ENCODE peak calls at places on chromosomes 12 and 14, in seven cellular contexts. H is GM10248, P is colonic mucosa, L is glutamatergic neuron, R is right lobe of liver, O is Caco-2, X is IMR-90. S is an unnamed sample.

GRCh38 chr14:22838631-22839041 is 2.3 kb downstream of the MMP14 start:
- DNase-seq in H (no peak), P (no peak), L (no peak), R (peak; percentile 50), O (no peak), X (peak; percentile 66), S (no peak)

GRCh38 chr12:121796855-121797751 is 3.6 kb upstream of the RHOF start:
- DNase-seq in O (peak; percentile 96), H (no peak), R (peak; percentile 99), P (peak; percentile 98), X (peak; percentile 83), L (peak; percentile 80), S (no peak)

GRCh38 chr14:63986789-63987533 is 134.2 kb downstream of the SYNE2 start:
- DNase-seq in X (peak; percentile 78), L (no peak), O (no peak), R (no peak), P (no peak), H (no peak), S (no peak)

GRCh38 chr12:39044754-39045153 is 139.4 kb upstream of the CPNE8 start:
- DNase-seq in O (no peak), H (no peak), X (no peak), R (no peak), P (no peak), L (no peak), S (no peak)

GRCh38 chr12:124098887-124099286 is 125.9 kb downstream of the ZNF664 start:
- DNase-seq in H (no peak), L (no peak), O (no peak), X (no peak), R (no peak), P (no peak), S (no peak)

GRCh38 chr12:57213068-57213715 is 3.4 kb upstream of the NXPH4 start:
- DNase-seq in R (peak; percentile 85), L (peak; percentile 91), P (peak; percentile 88), X (peak; percentile 81), H (peak; percentile 89), O (peak; percentile 90), S (peak; percentile 89)

GRCh38 chr12:62933220-62933870 is 1.6 kb downstream of the PPM1H start:
- DNase-seq in H (no peak), P (peak; percentile 50), O (peak; percentile 74), R (no peak), L (peak; percentile 37), X (no peak), S (no peak)

GRCh38 chr14:44529026-44529425 is 21.9 kb upstream of the FSCB start:
- DNase-seq in X (no peak), H (no peak), L (no peak), P (no peak), O (no peak), R (no peak), S (no peak)

GRCh38 chr14:101064718-101065117 is 161.2 kb upstream of the RTL1 start:
- DNase-seq in H (no peak), P (no peak), L (no peak), O (no peak), R (peak; percentile 18), X (no peak), S (no peak)

GRCh38 chr12:62103736-62104135 is 156.5 kb upstream of the USP15 start:
- DNase-seq in X (no peak), P (no peak), R (no peak), H (no peak), L (no peak), O (no peak), S (no peak)

GRCh38 chr14:91352101-91352500 is 65.5 kb downstream of the CCDC88C start:
- DNase-seq in L (no peak), O (no peak), X (no peak), P (no peak), H (no peak), R (no peak), S (no peak)

GRCh38 chr12:121513464-121514183 is 67.2 kb downstream of the KDM2B start:
- DNase-seq in R (peak; percentile 95), O (peak; percentile 82), H (peak; percentile 88), P (peak; percentile 65), X (no peak), L (peak; percentile 23), S (peak; percentile 39)

GRCh38 chr12:102548543-102548942 is 68.2 kb upstream of the IGF1 start:
- DNase-seq in P (no peak), H (no peak), O (no peak), X (no peak), R (peak; percentile 60), L (no peak), S (no peak)

GRCh38 chr14:71552809-71553208 is 379.4 kb upstream of the RGS6 start:
- DNase-seq in O (no peak), H (no peak), P (no peak), R (no peak), X (no peak), L (no peak), S (no peak)
- TF ChIP-seq CTCF in O (no peak), H (no peak), P (no peak), R (no peak), X (no peak), L (no peak), S (no peak)

DNA sequence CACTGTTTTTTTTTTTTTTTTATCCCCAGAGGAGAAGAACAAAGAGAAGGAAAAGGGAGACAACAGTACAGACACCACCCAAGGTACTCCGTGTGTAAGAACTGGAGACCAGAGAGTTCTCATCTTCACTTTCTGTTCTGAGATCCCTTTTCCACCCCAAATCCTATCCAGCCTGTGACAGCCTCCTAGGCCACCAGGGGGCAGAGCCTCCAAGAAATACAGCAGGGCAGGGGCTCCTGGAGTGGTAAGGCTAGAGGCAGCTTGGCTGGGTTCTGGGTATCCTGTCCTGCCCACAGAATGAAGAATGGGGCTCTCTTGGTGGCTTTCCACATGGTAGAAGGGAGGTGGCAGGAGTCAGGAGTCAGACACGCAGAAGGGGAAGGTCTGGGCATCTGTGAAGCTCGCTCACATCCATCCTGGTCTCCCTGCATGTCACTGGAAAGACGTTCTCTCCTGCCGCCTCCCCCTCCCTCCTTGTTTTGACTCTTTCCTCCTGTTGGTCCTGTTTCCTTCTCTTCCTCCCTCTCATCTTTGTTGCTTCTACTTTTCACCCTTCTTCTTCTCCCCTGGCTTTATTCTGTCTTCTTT is 12.0 kb downstream of the CLSTN3 start:
- DNase-seq in X (peak; percentile 39), H (peak; percentile 50), R (no peak), L (peak; percentile 78), P (peak; percentile 49), O (peak; percentile 81), S (peak; percentile 71)
- TF ChIP-seq CTCF in X (peak; percentile 71), H (peak; percentile 44), R (peak; percentile 60), L (peak; percentile 77), P (peak; percentile 49), O (peak; percentile 91), S (peak; percentile 61)

GRCh38 chr12:103846415-103846814 is 5.4 kb upstream of the NT5DC3 start:
- DNase-seq in P (no peak), H (no peak), X (no peak), O (no peak), L (no peak), R (no peak), S (no peak)

GRCh38 chr12:103851127-103851526 is 10.1 kb upstream of the NT5DC3 start:
- DNase-seq in O (no peak), X (peak; percentile 49), R (no peak), H (no peak), P (no peak), L (no peak), S (no peak)

GRCh38 chr12:103850429-103850828 is 9.4 kb upstream of the NT5DC3 start:
- DNase-seq in L (no peak), H (no peak), P (no peak), X (no peak), O (no peak), R (no peak), S (no peak)

GRCh38 chr12:103848917-103849491 is 8.0 kb upstream of the NT5DC3 start:
- DNase-seq in X (no peak), O (no peak), P (no peak), L (no peak), R (no peak), H (no peak), S (no peak)

DNA sequence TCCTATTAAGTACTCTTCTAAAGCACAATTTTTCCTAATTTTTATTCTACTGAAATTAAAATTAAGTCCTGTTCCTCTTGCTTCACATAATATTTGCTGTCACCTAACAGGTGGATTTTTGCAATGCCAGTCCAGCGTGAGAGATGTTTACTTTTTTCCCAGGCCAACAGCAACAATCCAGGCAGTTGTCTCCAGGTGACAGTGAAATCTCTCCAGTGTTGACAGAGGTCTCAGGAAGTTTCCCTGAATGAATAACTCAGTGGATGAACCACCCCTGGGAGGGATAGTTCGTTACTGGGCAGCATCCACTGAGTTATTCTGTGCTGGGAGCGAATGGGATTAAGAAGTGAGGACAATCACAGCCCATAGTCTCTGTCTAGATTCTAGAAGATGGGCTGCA is 7.1 kb upstream of the NT5DC3 start:
- DNase-seq in O (peak; percentile 23), P (no peak), H (no peak), R (no peak), X (no peak), L (no peak), S (no peak)
- TF ChIP-seq CTCF in O (no peak), P (no peak), H (no peak), R (no peak), X (no peak), L (no peak), S (no peak)

GRCh38 chr14:93186961-93187360 is 1.8 kb downstream of the LYSET start:
- DNase-seq in O (no peak), H (no peak), L (no peak), R (no peak), X (no peak), P (no peak), S (no peak)

GRCh38 chr14:93186461-93186860 is 1.3 kb downstream of the LYSET start:
- DNase-seq in R (no peak), L (no peak), X (no peak), H (no peak), O (no peak), P (no peak), S (no peak)

GRCh38 chr14:93183596-93184317 is 940 bp downstream of the MOAP1 start:
- DNase-seq in O (no peak), R (no peak), L (peak; percentile 21), H (no peak), X (no peak), P (no peak), S (no peak)

GRCh38 chr14:93185333-93185688 is 194 bp downstream of the LYSET start:
- DNase-seq in O (peak; percentile 3), H (peak; percentile 20), L (no peak), X (no peak), R (no peak), P (no peak), S (no peak)

DNA sequence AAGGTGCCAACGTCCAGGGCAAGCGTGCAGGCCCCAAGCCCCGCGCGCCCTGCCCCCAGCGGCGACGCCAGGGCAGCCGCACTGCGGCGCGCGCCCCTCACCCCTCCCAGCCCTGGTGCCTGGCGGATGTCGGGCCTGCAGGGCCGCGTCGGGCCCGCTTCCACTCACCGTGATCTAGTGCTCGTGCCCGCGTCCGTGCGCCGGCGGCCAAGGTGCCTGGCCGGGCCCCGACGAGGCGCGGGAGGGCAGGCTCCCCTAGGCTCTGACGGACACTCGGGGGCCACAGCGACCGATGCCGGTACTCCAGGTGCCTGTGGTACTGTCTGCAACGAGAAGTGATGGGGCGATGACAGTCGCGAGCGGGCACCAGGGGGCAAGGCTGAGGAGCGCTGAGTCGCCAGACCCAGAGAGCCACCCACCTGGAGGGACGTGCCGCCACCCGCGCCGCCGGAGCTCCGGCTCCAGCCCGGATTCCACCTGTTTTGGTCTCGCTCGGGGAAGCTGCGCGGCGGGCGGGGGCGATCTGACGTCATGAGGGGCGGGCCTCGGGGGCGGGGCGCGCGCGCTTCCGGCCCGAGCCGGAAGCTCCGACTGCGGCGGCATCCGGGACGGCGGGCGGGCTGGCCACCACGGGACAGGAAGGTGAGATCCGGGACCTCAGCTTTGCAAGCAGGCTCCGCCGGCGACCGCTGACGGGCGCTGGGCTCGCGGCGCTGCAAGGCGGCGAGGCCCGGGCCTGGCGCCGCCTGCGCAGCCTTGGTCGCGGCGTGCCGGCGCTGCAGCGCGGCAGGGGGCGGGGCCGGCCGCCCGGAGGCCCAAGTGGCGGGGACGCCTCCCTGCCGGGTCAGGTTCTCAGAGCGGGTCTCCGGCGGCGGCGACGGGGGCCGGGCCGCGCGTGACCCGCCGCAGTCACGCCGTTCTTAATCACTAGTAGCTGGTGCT is at the start of the genes LYSET and MOAP1:
- DNase-seq in L (peak; percentile 90), R (peak; percentile 94), O (peak; percentile 88), P (peak; percentile 92), X (peak; percentile 79), H (peak; percentile 94), S (peak; percentile 92)
- TF ChIP-seq CTCF in L (peak; percentile 28), R (peak; percentile 23), O (peak; percentile 22), P (no peak), X (peak; percentile 14), H (peak; percentile 27), S (peak; percentile 11)

S was measured in activated CD8-positive, alpha-beta T cell treated with anti-CD3 and anti-CD28 coated beads for 36 hours.